ENCODE peak calls at places on chromosomes 1 and 21, in seven cellular contexts. O is stomach, N is endodermal cell, F is heart right ventricle, M is heart left ventricle, D is lung, S is suprapubic skin. P is an unnamed sample.

GRCh38 chr1:167995038-167995437 is 58.2 kb upstream of the MPC2 start:
- DNase-seq in O (no peak), N (no peak), M (no peak), F (no peak), D (no peak), S (no peak), P (no peak)

GRCh38 chr1:37845781-37846180 is 13.6 kb downstream of the MTF1 start:
- DNase-seq in S (no peak), O (no peak), F (no peak), N (no peak), M (no peak), D (no peak), P (no peak)

GRCh38 chr1:167789501-167789900 is 67.7 kb downstream of the MPZL1 start:
- DNase-seq in N (no peak), M (no peak), F (no peak), D (no peak), O (no peak), S (no peak), P (no peak)

GRCh38 chr1:211382182-211382713 is 55.6 kb downstream of the TRAF5 start:
- DNase-seq in S (no peak), M (no peak), F (no peak), O (no peak), D (no peak), N (no peak), P (no peak)

GRCh38 chr1:118739421-118739930 is 248.7 kb downstream of the TBX15 start:
- DNase-seq in O (no peak), D (no peak), F (no peak), M (no peak), N (peak; percentile 67), S (no peak), P (no peak)

GRCh38 chr1:171984262-171984661 is 143.0 kb downstream of the DNM3 start:
- DNase-seq in D (no peak), N (no peak), M (peak; percentile 52), F (peak; percentile 13), O (no peak), S (no peak), P (peak; percentile 25)

GRCh38 chr21:25292396-25292795 is 314.9 kb downstream of the MRPL39 start:
- DNase-seq in N (no peak), F (no peak), O (no peak), M (no peak), D (no peak), S (no peak), P (no peak)

GRCh38 chr1:181768216-181768929 is 285.1 kb downstream of the CACNA1E start:
- DNase-seq in S (no peak), O (no peak), M (no peak), D (no peak), N (no peak), F (no peak), P (no peak)

GRCh38 chr1:241401156-241401555 is 44.2 kb upstream of the RGS7 start:
- DNase-seq in D (no peak), F (no peak), N (no peak), O (no peak), M (no peak), S (no peak), P (no peak)

GRCh38 chr1:118429856-118430255 is 244.8 kb upstream of the SPAG17 start:
- DNase-seq in S (no peak), D (no peak), F (no peak), M (no peak), O (no peak), N (no peak), P (no peak)

GRCh38 chr1:73980324-73981040 is 217.5 kb downstream of the LRRIQ3 start:
- DNase-seq in N (no peak), M (no peak), S (no peak), O (no peak), F (no peak), D (no peak), P (no peak)

GRCh38 chr1:206029484-206029883 is 5.8 kb upstream of the CTSE start:
- DNase-seq in N (no peak), M (no peak), S (no peak), O (no peak), F (no peak), D (peak; percentile 75), P (no peak)

GRCh38 chr1:162397039-162397448 is 14.9 kb downstream of the SH2D1B start:
- DNase-seq in O (no peak), F (no peak), S (no peak), N (no peak), M (no peak), D (no peak), P (no peak)

GRCh38 chr1:44576456-44577150 is 97.7 kb downstream of the TMEM53 start:
- DNase-seq in F (no peak), O (no peak), D (no peak), N (no peak), M (no peak), S (no peak), P (no peak)

GRCh38 chr21:34073749-34074282 is 438 bp downstream of the MRPS6 start:
- DNase-seq in M (peak; percentile 79), F (no peak), N (peak; percentile 55), O (peak; percentile 38), S (no peak), D (no peak), P (peak; percentile 56)

GRCh38 chr1:183804916-183805734 is at the start of gene RGL1:
- DNase-seq in M (peak; percentile 79), S (peak; percentile 82), O (peak; percentile 46), D (peak; percentile 76), N (peak; percentile 75), F (peak; percentile 76), P (peak; percentile 70)

GRCh38 chr1:36154765-36155559 is 998 bp upstream of the MAP7D1 start:
- DNase-seq in S (no peak), O (no peak), D (no peak), F (no peak), N (peak; percentile 72), M (peak; percentile 78), P (peak; percentile 45)

GRCh38 chr1:177934927-177935326 is 34.9 kb downstream of the SEC16B start:
- DNase-seq in N (no peak), D (no peak), O (no peak), F (peak; percentile 49), M (peak; percentile 51), S (no peak), P (no peak)

GRCh38 chr1:42680921-42681683 is 1.1 kb upstream of the YBX1 start:
- DNase-seq in S (no peak), N (peak; percentile 45), O (no peak), F (no peak), M (no peak), D (no peak), P (no peak)

GRCh38 chr1:12407050-12407961 is 177.5 kb downstream of the VPS13D start:
- DNase-seq in O (no peak), S (no peak), F (peak; percentile 25), N (no peak), D (no peak), M (no peak), P (peak; percentile 49)

GRCh38 chr1:12406218-12407021 is 176.6 kb downstream of the VPS13D start:
- DNase-seq in O (no peak), D (no peak), F (no peak), M (no peak), S (no peak), N (no peak), P (no peak)

GRCh38 chr1:12407962-12408288 is 178.1 kb downstream of the VPS13D start:
- DNase-seq in N (no peak), O (no peak), F (no peak), D (no peak), M (no peak), S (no peak), P (no peak)

GRCh38 chr1:12404918-12405317 is 175.1 kb downstream of the VPS13D start:
- DNase-seq in M (no peak), D (no peak), N (no peak), S (no peak), F (no peak), O (no peak), P (peak; percentile 13)

GRCh38 chr1:12405325-12406217 is 175.7 kb downstream of the VPS13D start:
- DNase-seq in N (peak; percentile 57), S (no peak), D (peak; percentile 38), M (no peak), O (peak; percentile 33), F (no peak), P (peak; percentile 44)
- H3K27me3 ChIP-seq in N (no peaks in the 10 kb centered on the region), S (no peaks in the 10 kb centered on the region), D (no peaks in the 10 kb centered on the region), M (no peaks in the 10 kb centered on the region), O (no peaks in the 10 kb centered on the region), F (no peaks in the 10 kb centered on the region), P (no peaks in the 10 kb centered on the region)

GRCh38 chr1:24635195-24635843 is 7.8 kb upstream of the SRRM1 start:
- DNase-seq in M (no peak), O (no peak), F (no peak), D (no peak), S (no peak), N (no peak), P (no peak)

GRCh38 chr1:24636661-24637357 is 6.3 kb upstream of the SRRM1 start:
- DNase-seq in O (no peak), N (no peak), S (no peak), F (no peak), D (no peak), M (no peak), P (no peak)

DNA sequence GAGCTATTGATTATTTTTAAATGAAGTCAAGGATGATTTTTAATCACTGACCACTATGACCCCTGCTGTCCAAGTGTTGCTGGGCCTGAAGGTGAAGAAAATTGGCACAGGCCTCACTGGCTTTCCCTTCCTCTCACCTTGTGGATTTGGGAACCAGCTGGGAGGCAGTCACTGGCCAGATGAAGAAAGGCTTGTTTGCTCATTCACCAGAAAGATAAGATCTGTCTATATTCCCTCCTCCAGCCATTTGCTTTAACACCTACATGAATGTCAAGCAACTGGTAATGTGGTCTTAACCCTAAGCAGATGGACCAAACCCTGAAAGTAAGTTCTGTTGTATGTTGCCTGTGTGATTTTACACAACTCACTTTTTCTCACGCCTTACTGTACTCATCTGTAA is 10.3 kb upstream of the SRRM1 start:
- DNase-seq in O (peak; percentile 42), S (no peak), N (no peak), M (no peak), F (no peak), D (no peak), P (no peak)
- TF ChIP-seq CTCF in O (no peak), S (no peak), N (peak; percentile 11), M (no peak), F (no peak), D (no peak), P (no peak)

DNA sequence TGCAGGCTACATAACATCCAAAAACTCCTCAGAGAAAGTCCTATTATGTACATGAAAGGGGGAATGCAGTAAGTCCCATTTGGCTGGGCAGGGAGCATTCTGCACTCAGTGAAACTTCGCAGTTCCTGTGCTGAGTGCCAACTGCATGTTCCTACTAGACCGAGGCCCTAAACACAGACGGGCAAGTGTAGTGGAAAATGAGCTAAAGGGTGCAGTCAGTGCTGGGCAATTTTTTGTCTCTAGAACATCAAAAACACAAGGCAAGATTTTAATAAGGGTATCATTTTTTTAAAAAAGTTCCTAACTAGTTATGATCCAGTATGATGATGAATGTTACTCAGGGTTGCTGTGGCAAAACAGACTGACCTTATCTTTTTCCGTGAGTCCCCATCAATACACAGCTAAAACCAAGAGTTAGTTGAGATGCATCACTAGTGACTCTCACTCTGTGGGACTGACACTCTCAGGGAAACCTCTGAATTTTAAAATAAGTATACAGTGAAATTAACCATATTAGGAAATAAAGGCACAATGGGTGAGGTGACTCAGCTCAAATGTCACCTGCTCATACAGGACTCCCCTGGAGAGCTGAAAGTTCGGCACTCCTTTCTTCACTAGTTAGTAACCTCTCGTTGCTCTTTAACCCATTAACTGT is 91.5 kb downstream of the NIBAN1 start:
- DNase-seq in D (no peak), N (no peak), O (peak; percentile 35), F (no peak), S (no peak), M (no peak), P (no peak)
- H3K27ac ChIP-seq in D (peak overlapping the region; percentile 72), N (no peak overlapping the region), O (no peak overlapping the region), F (peak overlapping the region; percentile 72), S (peak overlapping the region; percentile 25), M (peak overlapping the region; percentile 91), P (peak overlapping the region; percentile 69)

GRCh38 chr1:22921452-22922126 is 51.1 kb downstream of the LACTBL1 start:
- DNase-seq in F (no peak), O (no peak), S (no peak), M (no peak), D (no peak), N (no peak), P (no peak)
- H3K27me3 ChIP-seq in F (peaks cover 19% of the 10 kb centered on the region), O (no peaks in the 10 kb centered on the region), S (peaks cover 24% of the 10 kb centered on the region), M (no peaks in the 10 kb centered on the region), D (no peaks in the 10 kb centered on the region), N (no peaks in the 10 kb centered on the region), P (no peaks in the 10 kb centered on the region)

P was measured in body of pancreas.